ENCODE peak calls at places on chromosome 1, in seven cellular contexts. V, Q, M, B, N, Z and E are unnamed samples.
A peak's percentile ranks its signal among the peaks of the same experiment; 100 is the strongest.

GRCh38 chr1:11681071-11681771 is at the start of gene MAD2L2:
- DNase-seq in Z (peak; percentile 58), Q (peak; percentile 90), M (peak; percentile 95), N (peak; percentile 86), V (peak; percentile 73), B (peak; percentile 92), E (peak; percentile 91)

GRCh38 chr1:189775343-189775742 is 702.3 kb downstream of the BRINP3 start:
- DNase-seq in Z (no peak), N (no peak), M (peak; percentile 0), Q (no peak), V (peak; percentile 62), B (peak; percentile 42), E (no peak)

GRCh38 chr1:26274801-26275425 is 5.0 kb upstream of the SH3BGRL3 start:
- DNase-seq in M (peak; percentile 61), Z (no peak), V (peak; percentile 19), B (no peak), Q (no peak), N (no peak), E (no peak)

GRCh38 chr1:21121764-21122471 is 54.8 kb downstream of the EIF4G3 start:
- DNase-seq in Z (no peak), M (peak; percentile 17), B (no peak), Q (no peak), N (no peak), V (no peak), E (peak; percentile 38)

GRCh38 chr1:207073906-207074820 is 14.5 kb upstream of the C4BPB start:
- DNase-seq in V (peak; percentile 90), N (no peak), B (no peak), Z (no peak), M (peak; percentile 49), Q (no peak), E (no peak)

GRCh38 chr1:50661626-50662025 is 238.4 kb upstream of the DMRTA2 start:
- DNase-seq in M (peak; percentile 75), Z (no peak), V (peak; percentile 10), N (no peak), Q (no peak), B (no peak), E (peak; percentile 16)

GRCh38 chr1:184506501-184506900 is 119.7 kb downstream of the C1orf21 start:
- DNase-seq in Z (no peak), Q (no peak), V (no peak), M (no peak), B (no peak), N (no peak), E (no peak)

GRCh38 chr1:119222271-119222670 is 81.8 kb upstream of the WARS2 start:
- DNase-seq in V (no peak), Q (no peak), M (no peak), Z (no peak), N (no peak), B (no peak), E (no peak)

GRCh38 chr1:64826991-64827390 is 82.1 kb downstream of the RAVER2 start:
- DNase-seq in N (peak; percentile 82), B (no peak), V (no peak), Q (no peak), M (peak; percentile 40), Z (no peak), E (no peak)

GRCh38 chr1:41045740-41046139 is 24.2 kb upstream of the SLFNL1 start:
- DNase-seq in N (no peak), B (no peak), Q (no peak), Z (no peak), M (peak; percentile 62), V (peak; percentile 30), E (no peak)

GRCh38 chr1:115437146-115437639 is 99.1 kb upstream of the NGF start:
- DNase-seq in V (no peak), Q (no peak), M (no peak), N (no peak), Z (no peak), B (no peak), E (no peak)

GRCh38 chr1:200872446-200873115 is at the start of gene GPR25:
- DNase-seq in Z (no peak), B (no peak), Q (no peak), M (no peak), N (no peak), V (no peak), E (no peak)

GRCh38 chr1:192527950-192528349 is 47.6 kb upstream of the RGS1 start:
- DNase-seq in B (no peak), M (no peak), Q (no peak), N (no peak), Z (no peak), V (no peak), E (no peak)

GRCh38 chr1:1437033-1437903 is 1.8 kb downstream of the VWA1 start:
- DNase-seq in N (no peak), M (no peak), V (no peak), Z (no peak), Q (no peak), B (no peak), E (no peak)

GRCh38 chr1:194175251-194175650 is 988.8 kb upstream of the B3GALT2 start:
- DNase-seq in Z (no peak), B (no peak), Q (no peak), V (no peak), M (no peak), N (no peak), E (no peak)

GRCh38 chr1:150151291-150152181 is 1.8 kb downstream of the PLEKHO1 start:
- DNase-seq in Z (no peak), B (no peak), N (no peak), V (no peak), Q (no peak), M (peak; percentile 31), E (no peak)

GRCh38 chr1:243336163-243336562 is 80.3 kb downstream of the SDCCAG8 start:
- DNase-seq in Q (no peak), Z (no peak), M (no peak), V (no peak), B (no peak), N (no peak), E (no peak)

GRCh38 chr1:116015679-116016078 is 39.4 kb downstream of the SLC22A15 start:
- DNase-seq in N (no peak), M (no peak), Z (no peak), V (no peak), B (no peak), Q (no peak), E (no peak)

GRCh38 chr1:24849653-24850295 is 80.3 kb downstream of the RUNX3 start:
- DNase-seq in M (peak; percentile 48), N (no peak), V (peak; percentile 37), B (peak; percentile 59), Z (no peak), Q (peak; percentile 65), E (peak; percentile 62)
- TF ChIP-seq EZH2phosphoT487 in M (no peak), N (no peak), V (no peak), B (no peak), Z (no peak), Q (no peak), E (no peak)

DNA sequence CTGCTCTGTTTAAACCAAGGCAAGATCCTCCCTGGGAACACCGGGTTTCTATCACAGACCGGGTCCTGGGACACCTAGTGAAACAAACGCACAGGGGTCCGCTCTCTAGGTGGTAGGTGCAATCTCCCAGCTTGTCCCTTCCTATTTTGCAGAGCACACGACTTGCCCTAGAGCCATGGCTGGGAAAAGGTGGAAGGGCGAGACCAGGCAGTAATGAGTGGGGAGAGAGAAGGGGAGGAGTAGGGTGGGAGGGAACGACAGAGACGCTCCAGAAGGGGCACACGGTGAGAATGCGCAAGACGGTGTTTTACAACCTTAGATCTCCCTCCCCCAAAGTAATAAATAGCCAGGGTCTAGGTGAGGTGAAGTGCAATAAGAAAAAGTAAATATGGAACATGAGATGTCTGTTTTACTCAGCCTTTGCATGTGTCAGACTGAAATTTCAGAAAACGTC is 9.3 kb upstream of the ARHGAP29 start:
- DNase-seq in B (peak; percentile 23), M (no peak), Q (peak; percentile 27), N (no peak), Z (no peak), V (peak; percentile 64), E (peak; percentile 29)
- TF ChIP-seq EZH2 in B (no peak), M (no peak), Q (peak; percentile 86), N (no peak), Z (no peak), V (no peak), E (peak; percentile 71)

DNA sequence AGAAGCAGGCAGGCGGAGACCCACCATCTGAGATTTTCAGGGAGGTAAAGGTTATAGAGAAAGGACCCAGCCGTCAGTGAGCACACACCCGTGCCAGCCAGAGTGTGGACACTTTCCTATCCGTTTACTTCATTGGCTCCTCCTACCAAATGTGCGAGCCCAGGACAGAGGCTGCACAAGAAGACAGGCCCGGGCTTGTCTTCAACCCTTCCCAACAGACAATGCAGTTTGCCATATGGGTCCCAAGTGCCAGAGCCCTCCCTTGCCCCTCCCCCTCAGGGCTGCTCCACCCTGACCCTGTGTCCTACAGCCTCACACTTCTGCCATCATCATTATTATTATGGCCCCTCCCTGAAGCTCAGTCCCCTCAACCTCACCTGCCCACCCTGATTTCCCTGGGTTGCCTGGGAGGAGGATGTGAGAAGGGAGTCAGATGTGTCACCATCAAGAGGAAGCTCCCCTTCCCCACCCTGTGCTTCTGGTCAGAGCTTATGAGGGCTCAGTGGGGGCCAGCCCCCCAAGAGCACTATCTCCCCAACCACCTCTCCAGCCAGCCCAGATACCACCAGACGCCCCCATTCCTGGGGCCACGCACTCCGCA is 9.4 kb downstream of the LAPTM5 start:
- DNase-seq in V (no peak), M (no peak), Q (no peak), B (no peak), N (peak; percentile 82), Z (no peak), E (no peak)
- TF ChIP-seq EZH2phosphoT487 in V (no peak), M (no peak), Q (no peak), B (no peak), N (no peak), Z (no peak), E (no peak)

DNA sequence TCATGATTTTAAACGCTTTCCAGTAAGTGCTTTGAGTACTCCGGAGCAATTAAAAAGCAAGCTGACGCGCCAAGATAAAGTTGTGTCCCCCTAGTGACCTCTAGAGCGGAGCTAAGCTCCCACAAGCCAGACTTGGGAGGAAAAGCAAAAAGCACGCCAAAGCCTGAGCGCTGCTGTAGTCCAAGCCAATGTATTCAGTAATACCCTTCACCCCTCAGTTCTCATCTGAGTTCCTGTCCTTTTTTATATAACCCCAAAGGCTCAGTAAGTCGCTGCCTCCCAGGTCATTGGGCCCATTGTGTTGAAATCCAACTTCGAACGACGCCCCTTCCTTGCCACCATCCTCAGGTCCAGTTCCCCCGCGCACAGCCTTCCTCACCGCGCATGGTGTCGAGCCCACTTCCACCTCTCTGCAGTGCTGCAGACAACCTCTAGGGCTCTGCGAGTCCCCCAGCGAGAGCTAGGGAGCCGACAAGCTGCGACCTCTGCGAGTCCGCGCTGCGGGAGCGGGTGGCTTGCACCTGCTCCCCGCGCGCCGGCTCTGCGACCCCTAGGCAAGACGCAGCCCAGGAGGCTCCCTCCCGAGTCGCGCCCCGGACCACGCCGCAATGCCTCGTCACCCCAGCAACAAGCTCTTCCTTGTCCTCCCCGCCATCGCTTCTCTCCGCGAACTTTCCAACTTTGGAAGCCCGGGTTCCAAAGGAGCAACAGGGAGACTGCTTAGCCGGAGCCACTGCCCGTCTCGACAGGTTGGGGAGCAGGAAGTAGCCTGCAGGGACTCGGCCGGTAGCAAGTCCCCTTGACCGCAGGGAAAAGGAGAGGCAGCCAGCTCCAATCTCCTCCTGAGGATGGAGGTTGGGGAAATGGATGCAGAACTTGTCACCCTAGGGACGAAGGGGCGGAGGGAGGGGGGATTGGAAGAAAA is 3.8 kb upstream of the SLC44A5 start:
- DNase-seq in Q (peak; percentile 90), M (peak; percentile 50), N (peak; percentile 79), Z (peak; percentile 19), V (peak; percentile 11), B (peak; percentile 77), E (peak; percentile 93)
- TF ChIP-seq EZH2 in Q (no peak), M (peak; percentile 46), N (no peak), Z (no peak), V (no peak), B (no peak), E (no peak)